ENCODE peak calls at places on chromosome 9, in nine cellular contexts. Y is hepatocyte, E is mucosa of descending colon, R is fibroblast of mammary gland, H is AG10803, B is body of pancreas, Q is PC-9, M is WERI-Rb-1, Z is heart right ventricle. L is an unnamed sample.

GRCh38 chr9:38621434-38622082 is 1.2 kb upstream of the ANKRD18A start:
- DNase-seq in E (peak), Z (peak), M (peak), H (no peak), Y (peak), B (peak), R (no peak), Q (no peak), L (peak)

GRCh38 chr9:111412280-111412679 is 71.9 kb downstream of the ECPAS start:
- DNase-seq in B (no peak), Q (no peak), M (no peak), R (no peak), H (no peak), Z (no peak), E (no peak), Y (no peak), L (no peak)

GRCh38 chr9:37963936-37964739 is 60.2 kb upstream of the SLC25A51 start:
- DNase-seq in Y (peak), B (peak), M (no peak), Q (peak), E (peak), Z (no peak), H (peak), R (peak), L (peak)

GRCh38 chr9:37471942-37472679 is 6.9 kb upstream of the ZBTB5 start:
- DNase-seq in Y (peak), H (peak), R (peak), M (no peak), E (no peak), Z (no peak), Q (peak), B (no peak), L (no peak)

GRCh38 chr9:123208626-123209174 is 59.7 kb downstream of the STRBP start:
- DNase-seq in H (no peak), Y (no peak), E (no peak), Z (no peak), B (no peak), R (no peak), Q (no peak), M (no peak), L (no peak)

GRCh38 chr9:81431662-81432061 is 257.7 kb downstream of the TLE1 start:
- DNase-seq in M (no peak), R (peak), Y (no peak), E (no peak), Q (no peak), Z (no peak), H (peak), B (no peak), L (no peak)

GRCh38 chr9:680106-680505 is 161.4 kb upstream of the DMRT1 start:
- DNase-seq in R (no peak), Z (no peak), Y (no peak), H (no peak), E (no peak), B (no peak), M (no peak), Q (no peak), L (no peak)

GRCh38 chr9:18421391-18421790 is 52.6 kb upstream of the ADAMTSL1 start:
- DNase-seq in B (no peak), H (no peak), Q (no peak), R (no peak), Z (no peak), Y (no peak), E (no peak), M (no peak), L (no peak)

GRCh38 chr9:76459691-76460635 is 981 bp downstream of the GCNT1 start:
- DNase-seq in Q (peak), B (peak), H (peak), Z (peak), R (peak), E (peak), M (peak), Y (peak), L (peak)

GRCh38 chr9:130034570-130034969 is 8.4 kb downstream of the FNBP1 start:
- DNase-seq in Z (no peak), E (no peak), Q (no peak), R (peak), B (no peak), Y (no peak), M (no peak), H (peak), L (no peak)

GRCh38 chr9:94826644-94827410 is 100.3 kb downstream of the AOPEP start:
- DNase-seq in Y (no peak), E (no peak), R (no peak), H (peak), Z (no peak), B (no peak), M (no peak), Q (no peak), L (no peak)

GRCh38 chr9:133075925-133076324 is 14.1 kb downstream of the CEL start:
- DNase-seq in Y (peak), M (no peak), Z (no peak), B (no peak), Q (peak), R (peak), E (no peak), H (peak), L (no peak)

GRCh38 chr9:105138306-105138801 is 106.1 kb upstream of the SLC44A1 start:
- DNase-seq in Q (peak), B (no peak), M (no peak), Z (peak), H (no peak), E (no peak), R (peak), Y (peak), L (no peak)

GRCh38 chr9:41229408-41230401 is 40.6 kb upstream of the ZNG1F start:
- DNase-seq in M (no peak), B (no peak), E (peak), Z (peak), H (peak), Q (no peak), Y (peak), R (peak), L (no peak)

GRCh38 chr9:132584616-132585560 is 2.5 kb downstream of the BARHL1 start:
- DNase-seq in E (no peak), Y (no peak), Z (no peak), M (no peak), Q (peak), H (peak), B (no peak), R (peak), L (no peak)

GRCh38 chr9:93974151-93974550 is 19.0 kb upstream of the BARX1 start:
- DNase-seq in E (no peak), M (no peak), Q (no peak), R (no peak), H (peak), Z (no peak), Y (no peak), B (no peak), L (no peak)

GRCh38 chr9:115649991-115650472 is 503.6 kb upstream of the PAPPA start:
- DNase-seq in M (no peak), Z (peak), Q (no peak), H (peak), E (peak), B (peak), Y (peak), R (peak), L (no peak)

GRCh38 chr9:75033789-75034473 is 5.8 kb upstream of the CARNMT1 start:
- DNase-seq in E (no peak), M (no peak), R (no peak), Z (no peak), Y (no peak), H (no peak), B (no peak), Q (no peak), L (no peak)

GRCh38 chr9:87516222-87516930 is 18.7 kb downstream of the DAPK1 start:
- DNase-seq in Z (peak), E (peak), B (no peak), Y (peak), M (no peak), R (peak), H (no peak), Q (peak), L (no peak)

GRCh38 chr9:35664531-35665470 is at the start of gene ARHGEF39:
- DNase-seq in Z (peak), Q (peak), R (peak), Y (peak), H (peak), B (peak), M (peak), E (peak), L (peak)

GRCh38 chr9:87567566-87567965 is 69.9 kb downstream of the DAPK1 start:
- DNase-seq in Z (no peak), R (peak), Q (no peak), M (no peak), E (no peak), B (no peak), H (no peak), Y (no peak), L (no peak)

GRCh38 chr9:91882628-91883027 is 67.4 kb downstream of the ROR2 start:
- DNase-seq in H (no peak), R (no peak), Z (no peak), E (no peak), M (peak), Y (no peak), B (no peak), Q (no peak), L (no peak)

GRCh38 chr9:12723409-12724028 is 30.3 kb downstream of the TYRP1 start:
- DNase-seq in M (no peak), H (peak), Y (no peak), Q (peak), Z (no peak), B (no peak), R (peak), E (no peak), L (no peak)

GRCh38 chr9:136342191-136343120 is 15.1 kb downstream of the GPSM1 start:
- DNase-seq in Y (peak), B (peak), H (peak), R (peak), E (peak), Q (peak), M (peak), Z (peak), L (peak)

GRCh38 chr9:18397076-18397475 is 76.9 kb upstream of the ADAMTSL1 start:
- DNase-seq in Q (no peak), H (no peak), Y (no peak), E (no peak), Z (no peak), M (no peak), R (no peak), B (no peak), L (no peak)

GRCh38 chr9:89223398-89223977 is 44.9 kb upstream of the SHC3 start:
- DNase-seq in M (no peak), H (peak), B (no peak), E (no peak), R (peak), Q (no peak), Y (no peak), Z (no peak), L (no peak)

GRCh38 chr9:95719354-95719753 is 156.1 kb upstream of the ERCC6L2 start:
- DNase-seq in Z (no peak), H (no peak), Y (peak), Q (no peak), M (no peak), B (no peak), E (peak), R (no peak), L (no peak)

GRCh38 chr9:34520505-34521385 is 2.0 kb downstream of the ENHO start:
- DNase-seq in H (no peak), R (no peak), E (no peak), Q (no peak), M (no peak), Z (no peak), B (no peak), Y (no peak), L (no peak)

GRCh38 chr9:126569036-126569435 is 44.7 kb upstream of the LMX1B start:
- DNase-seq in R (peak), E (peak), B (no peak), Q (no peak), M (no peak), H (no peak), Z (no peak), Y (no peak), L (no peak)

GRCh38 chr9:123696476-123696875 is 233.4 kb downstream of the DENND1A start:
- DNase-seq in R (peak), H (peak), B (no peak), Y (no peak), M (no peak), Q (no peak), Z (no peak), E (no peak), L (no peak)

GRCh38 chr9:90129446-90129845 is 513.2 kb downstream of the DIRAS2 start:
- DNase-seq in B (no peak), Y (no peak), M (no peak), R (no peak), H (no peak), Z (no peak), Q (no peak), E (no peak), L (no peak)

GRCh38 chr9:129557192-129558036 is 63.5 kb downstream of the C9orf50 start:
- DNase-seq in Y (peak), H (no peak), Z (no peak), E (no peak), R (no peak), B (peak), M (peak), Q (peak), L (peak)

GRCh38 chr9:34994429-34995287 is 5.1 kb downstream of the DNAJB5 start:
- DNase-seq in M (peak), H (peak), E (peak), Z (no peak), B (peak), Q (no peak), R (peak), Y (peak), L (no peak)

GRCh38 chr9:137380171-137380570 is 42.8 kb downstream of the EXD3 start:
- DNase-seq in E (no peak), Q (no peak), Y (no peak), B (no peak), H (no peak), R (no peak), M (no peak), Z (no peak), L (no peak)

GRCh38 chr9:121187681-121188305 is 13.9 kb downstream of the RAB14 start:
- DNase-seq in M (no peak), B (no peak), R (no peak), Z (no peak), Q (no peak), Y (no peak), E (no peak), H (no peak), L (no peak)

GRCh38 chr9:34139477-34140146 is 13.1 kb upstream of the DCAF12 start:
- DNase-seq in B (peak), E (peak), M (no peak), H (peak), Y (peak), Q (no peak), R (peak), Z (no peak), L (no peak)

GRCh38 chr9:18591261-18591660 is 117.3 kb downstream of the ADAMTSL1 start:
- DNase-seq in Z (no peak), E (no peak), Q (no peak), R (no peak), H (no peak), M (no peak), Y (no peak), B (no peak), L (no peak)

GRCh38 chr9:117771162-117771561 is 67.0 kb downstream of the TLR4 start:
- DNase-seq in M (no peak), E (peak), Q (no peak), R (no peak), Y (peak), H (no peak), Z (no peak), B (no peak), L (no peak)

GRCh38 chr9:20620658-20621552 is 1.4 kb downstream of the MLLT3 start:
- DNase-seq in B (peak), Z (peak), Q (no peak), E (peak), R (peak), H (peak), Y (peak), M (no peak), L (peak)

GRCh38 chr9:114461468-114461867 is 43.8 kb downstream of the WHRN start:
- DNase-seq in B (no peak), E (no peak), M (no peak), R (no peak), H (no peak), Y (no peak), Z (no peak), Q (no peak), L (no peak)
- TF ChIP-seq CTCF in B (no peak), E (no peak), M (no peak), R (no peak), H (no peak), Y (no peak), Z (no peak), Q (no peak), L (no peak)

GRCh38 chr9:97990259-97990658 is 7.1 kb downstream of the ANP32B start:
- DNase-seq in M (no peak), R (peak), E (no peak), Q (peak), Y (peak), Z (no peak), B (no peak), H (peak), L (no peak)
- TF ChIP-seq CTCF in M (no peak), R (peak), E (no peak), Q (no peak), Y (no peak), Z (no peak), B (no peak), H (peak), L (no peak)

DNA sequence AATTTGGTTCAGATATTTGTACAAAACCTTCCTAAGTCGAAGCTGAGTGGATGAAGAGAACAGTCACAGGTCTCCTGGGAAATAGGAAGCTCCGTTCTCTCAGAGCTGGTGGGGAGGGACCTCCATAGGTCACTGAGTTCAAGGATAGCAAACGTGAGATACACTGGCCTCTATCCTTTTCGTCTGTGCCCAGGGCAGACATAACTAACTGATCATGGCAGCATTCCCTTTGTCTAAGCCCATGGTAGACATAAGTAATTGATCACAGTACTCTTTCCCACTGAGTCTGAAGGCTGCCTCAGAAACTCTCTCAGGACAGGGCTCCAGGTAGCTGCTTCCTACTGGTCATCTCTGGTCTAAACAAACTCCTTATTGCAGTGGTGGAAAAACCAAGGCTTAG is 12.3 kb upstream of the CORO2A start:
- DNase-seq in B (no peak), H (no peak), R (no peak), Z (no peak), E (no peak), Y (no peak), Q (no peak), M (no peak), L (no peak)
- TF ChIP-seq CTCF in B (no peak), H (no peak), R (no peak), Z (no peak), E (no peak), Y (no peak), Q (no peak), M (no peak), L (no peak)

GRCh38 chr9:114433720-114434255 is 46.0 kb upstream of the AKNA start:
- DNase-seq in Q (no peak), M (no peak), Y (no peak), E (no peak), H (no peak), Z (no peak), B (no peak), R (no peak), L (no peak)

GRCh38 chr9:114437401-114437893 is 49.7 kb upstream of the AKNA start:
- DNase-seq in B (no peak), Z (no peak), E (no peak), Q (no peak), Y (no peak), R (no peak), H (no peak), M (no peak), L (no peak)

GRCh38 chr9:114433086-114433485 is 45.3 kb upstream of the AKNA start:
- DNase-seq in E (no peak), H (no peak), M (no peak), Q (no peak), Z (no peak), R (no peak), B (no peak), Y (no peak), L (no peak)

GRCh38 chr9:114432323-114433067 is 44.7 kb upstream of the AKNA start:
- DNase-seq in R (no peak), Y (no peak), Z (no peak), H (no peak), Q (no peak), B (no peak), M (no peak), E (no peak), L (no peak)

GRCh38 chr9:114434878-114435311 is 47.1 kb upstream of the AKNA start:
- DNase-seq in E (no peak), Z (no peak), R (peak), Q (peak), M (peak), H (peak), Y (peak), B (peak), L (no peak)
- TF ChIP-seq CTCF in E (no peak), Z (peak), R (peak), Q (peak), M (peak), H (peak), Y (peak), B (peak), L (peak)

DNA sequence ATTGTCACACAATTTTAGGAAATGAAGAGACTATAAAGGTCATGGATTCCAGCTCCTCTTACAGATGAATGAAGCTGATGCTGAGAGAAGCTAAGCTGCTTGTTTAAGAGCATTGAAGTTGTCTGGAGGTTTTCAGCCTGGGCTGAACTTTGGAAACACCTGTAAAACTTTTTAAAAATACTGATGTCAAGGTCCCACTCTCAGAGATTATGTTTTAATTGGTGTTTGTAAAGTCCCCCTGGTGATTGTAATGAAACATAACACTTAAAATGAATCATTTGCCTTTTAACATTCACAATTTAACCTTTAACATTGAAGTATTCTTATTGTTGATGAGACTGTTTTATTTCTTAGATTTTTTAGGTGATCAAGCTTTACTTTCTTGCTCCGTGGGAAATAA is 16.4 kb downstream of the RAD23B start:
- DNase-seq in M (no peak), H (no peak), R (peak), Z (no peak), Y (no peak), E (no peak), Q (no peak), B (no peak), L (no peak)
- TF ChIP-seq CTCF in M (no peak), H (peak), R (peak), Z (peak), Y (no peak), E (no peak), Q (peak), B (no peak), L (peak)

GRCh38 chr9:135297716-135298075 is 181.9 kb upstream of the PPP1R26 start:
- DNase-seq in H (no peak), Y (no peak), E (no peak), M (no peak), Q (no peak), R (no peak), Z (no peak), B (no peak), L (no peak)

GRCh38 chr9:135291165-135291564 is 188.4 kb upstream of the PPP1R26 start:
- DNase-seq in B (no peak), Y (no peak), M (peak), Z (no peak), E (no peak), R (no peak), H (no peak), Q (no peak), L (no peak)

GRCh38 chr9:135296783-135297715 is 182.5 kb upstream of the PPP1R26 start:
- DNase-seq in R (no peak), Q (no peak), H (no peak), Z (no peak), M (peak), Y (no peak), B (peak), E (no peak), L (no peak)

GRCh38 chr9:135295556-135296300 is 183.9 kb upstream of the PPP1R26 start:
- DNase-seq in E (no peak), Q (no peak), Y (no peak), R (no peak), M (peak), Z (no peak), B (no peak), H (no peak), L (no peak)

DNA sequence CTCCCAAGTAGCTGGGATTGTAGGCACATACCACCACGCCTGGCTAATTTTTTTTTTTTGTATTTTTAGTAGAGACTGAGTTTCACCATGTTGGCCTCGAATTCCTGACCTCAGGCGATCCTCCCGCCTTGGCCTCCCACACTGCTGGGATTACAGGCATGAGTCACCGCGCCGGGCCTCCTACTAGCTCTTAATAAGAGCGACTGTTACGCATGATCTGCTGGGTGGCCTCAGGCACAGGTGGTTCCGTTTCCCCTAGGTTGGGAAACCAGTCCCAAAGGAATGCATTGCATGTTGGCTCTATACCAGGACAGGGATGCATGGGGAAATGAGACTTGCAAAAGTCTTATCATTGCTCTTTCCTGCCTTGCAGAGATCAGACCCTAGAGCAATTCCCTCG is 184.8 kb upstream of the PPP1R26 start:
- DNase-seq in R (no peak), Q (peak), E (no peak), Y (no peak), H (no peak), M (peak), B (peak), Z (no peak), L (no peak)
- TF ChIP-seq CTCF in R (no peak), Q (no peak), E (no peak), Y (no peak), H (no peak), M (no peak), B (no peak), Z (no peak), L (no peak)